ENCODE peak calls at places on chromosomes 2 and 18, in six cellular contexts. D is GM23338, H is PC-3, U is neural progenitor cell, K is HCT116, V is MM.1S. S is an unnamed sample.

GRCh38 chr2:112692914-112693313 is 27.9 kb upstream of the NT5DC4 start:
- DNase-seq in D (no peak), H (no peak), U (no peak), K (no peak), V (no peak), S (no peak)

GRCh38 chr2:152825834-152826233 is 107.4 kb downstream of the ARL6IP6 start:
- DNase-seq in D (no peak), H (no peak), U (no peak), K (no peak), V (no peak), S (no peak)

GRCh38 chr18:24837065-24837464 is 376.6 kb downstream of the HRH4 start:
- DNase-seq in D (no peak), H (peak; percentile 30), U (no peak), K (no peak), V (no peak), S (peak; percentile 12)

GRCh38 chr2:64311948-64312621 is 141.9 kb upstream of the LGALSL start:
- DNase-seq in D (peak; percentile 56), H (peak; percentile 88), U (peak; percentile 78), K (peak; percentile 71), V (no peak), S (peak; percentile 88)

GRCh38 chr2:36951574-36951973 is 14.8 kb downstream of the STRN start:
- DNase-seq in D (no peak), H (peak; percentile 79), U (no peak), K (no peak), V (no peak), S (no peak)

GRCh38 chr18:62617793-62618591 is 95.2 kb downstream of the ZCCHC2 start:
- DNase-seq in D (no peak), H (no peak), U (no peak), K (no peak), V (no peak), S (no peak)

GRCh38 chr2:81835318-81836000 is 1530.9 kb upstream of the LRRTM1 start:
- DNase-seq in D (no peak), H (peak; percentile 74), U (no peak), K (no peak), V (no peak), S (no peak)

GRCh38 chr2:175726213-175726612 is 275.9 kb downstream of the LNPK start:
- DNase-seq in D (no peak), H (peak; percentile 66), U (no peak), K (no peak), V (no peak), S (no peak)

GRCh38 chr2:223396993-223397392 is 205.2 kb downstream of the SCG2 start:
- DNase-seq in D (no peak), H (no peak), U (no peak), K (no peak), V (no peak), S (no peak)

GRCh38 chr2:232542715-232543467 is 3.4 kb downstream of the CHRNG start:
- DNase-seq in D (no peak), H (no peak), U (no peak), K (no peak), V (no peak), S (no peak)

GRCh38 chr2:120741514-120742448 is 6.1 kb downstream of the GLI2 start:
- DNase-seq in D (peak; percentile 59), H (peak; percentile 23), U (peak; percentile 91), K (no peak), V (no peak), S (no peak)

GRCh38 chr2:149064365-149064841 is 25.9 kb downstream of the LYPD6B start:
- DNase-seq in D (no peak), H (no peak), U (no peak), K (no peak), V (no peak), S (peak; percentile 35)

GRCh38 chr18:13641551-13642439 is 84.6 kb downstream of the FAM210A start:
- DNase-seq in D (peak; percentile 72), H (no peak), U (no peak), K (no peak), V (no peak), S (peak; percentile 43)

GRCh38 chr2:56199492-56199891 is 15.7 kb downstream of the CCDC85A start:
- DNase-seq in D (no peak), H (peak; percentile 19), U (no peak), K (no peak), V (no peak), S (no peak)

GRCh38 chr18:58196164-58196563 is 152.1 kb downstream of the NEDD4L start:
- DNase-seq in D (no peak), H (peak; percentile 75), U (no peak), K (no peak), V (no peak), S (no peak)

GRCh38 chr2:181876614-181877063 is 14.9 kb upstream of the ITPRID2 start:
- DNase-seq in D (no peak), H (peak; percentile 96), U (no peak), K (peak; percentile 99), V (no peak), S (peak; percentile 67)

DNA sequence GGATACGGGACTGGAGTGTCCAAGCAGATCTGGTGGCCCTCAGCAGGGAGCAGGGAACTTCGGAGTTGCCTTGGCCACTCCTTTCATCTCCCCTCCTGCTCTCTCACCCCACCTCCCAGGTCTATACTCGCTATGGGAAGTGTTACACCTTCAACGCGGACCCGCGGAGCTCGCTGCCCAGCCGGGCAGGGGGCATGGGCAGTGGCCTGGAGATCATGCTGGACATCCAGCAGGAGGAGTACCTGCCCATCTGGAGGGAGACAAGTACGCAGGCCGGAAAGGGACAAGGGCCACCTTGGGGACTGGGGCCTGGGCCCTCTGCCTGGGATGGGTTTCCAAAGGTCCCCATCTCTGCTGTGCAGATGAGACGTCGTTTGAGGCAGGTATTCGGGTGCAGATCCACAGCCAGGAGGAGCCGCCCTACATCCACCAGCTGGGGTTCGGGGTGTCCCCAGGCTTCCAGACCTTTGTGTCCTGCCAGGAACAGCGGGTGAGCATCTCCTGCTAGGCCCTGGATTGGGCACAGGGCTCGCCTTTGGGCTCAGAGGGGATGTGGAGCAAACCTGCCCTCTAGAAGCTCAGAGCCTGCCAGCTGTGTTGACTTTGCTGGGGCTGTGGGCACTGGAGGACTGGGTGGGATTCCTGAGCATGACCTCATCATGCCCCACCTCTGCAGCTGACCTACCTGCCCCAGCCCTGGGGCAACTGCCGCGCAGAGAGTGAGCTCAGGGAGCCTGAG is 11.8 kb downstream of the CHPF start:
- DNase-seq in D (no peak), H (no peak), U (no peak), K (no peak), V (no peak), S (no peak)
- TF ChIP-seq EZH2 in D (no peak), H (no peak), U (no peak), K (no peak), V (no peak), S (no peak)

GRCh38 chr2:132736059-132736458 is 66.1 kb upstream of the LYPD1 start:
- DNase-seq in D (no peak), H (no peak), U (no peak), K (no peak), V (no peak), S (no peak)

GRCh38 chr2:132731431-132731830 is 61.4 kb upstream of the LYPD1 start:
- DNase-seq in D (no peak), H (peak; percentile 22), U (no peak), K (no peak), V (no peak), S (no peak)

GRCh38 chr2:132729572-132729971 is 59.6 kb upstream of the LYPD1 start:
- DNase-seq in D (no peak), H (no peak), U (no peak), K (no peak), V (no peak), S (no peak)

GRCh38 chr2:132733119-132733518 is 63.1 kb upstream of the LYPD1 start:
- DNase-seq in D (no peak), H (no peak), U (no peak), K (no peak), V (no peak), S (no peak)
- TF ChIP-seq EZH2phosphoT487 in D (no peak), H (no peak), U (no peak), K (no peak), V (no peak), S (no peak)

DNA sequence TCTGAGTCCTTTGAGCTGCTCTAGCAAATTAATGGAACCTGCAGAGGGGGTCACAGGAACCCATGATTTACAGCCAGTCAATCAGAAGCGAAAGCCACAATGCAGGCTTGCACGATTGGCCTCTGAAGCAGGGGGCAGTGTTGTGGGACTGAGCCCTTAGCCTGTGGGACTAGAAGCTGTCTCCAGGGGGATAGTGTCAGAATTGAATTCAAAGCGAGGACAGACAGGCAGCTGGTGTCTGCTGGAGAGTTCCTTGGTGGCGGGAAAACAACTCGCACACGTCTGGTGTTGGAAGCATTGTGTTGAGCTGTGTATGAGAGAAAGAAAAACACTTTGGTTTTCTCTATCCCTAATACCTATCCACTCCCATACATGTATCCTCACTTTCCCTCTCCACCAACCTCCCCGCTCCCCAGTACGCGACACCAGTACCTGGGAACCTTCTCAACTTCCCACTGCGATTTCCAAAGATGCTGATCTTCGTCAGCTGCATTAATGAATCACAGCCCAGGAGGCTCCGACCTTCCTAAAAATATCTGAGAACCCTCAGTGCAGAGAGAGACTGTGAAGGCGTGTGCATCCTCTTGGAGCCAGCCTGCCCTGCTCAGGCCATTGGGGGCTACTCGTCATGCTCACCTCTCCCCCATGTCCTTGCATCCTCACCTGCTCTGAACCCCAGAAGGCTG is 88.2 kb downstream of the HS1BP3 start:
- DNase-seq in D (peak; percentile 42), H (no peak), U (peak; percentile 74), K (no peak), V (no peak), S (no peak)
- TF ChIP-seq CTCF in D (no peak), H (no peak), U (peak; percentile 49), K (no peak), V (no peak), S (peak; percentile 4)

GRCh38 chr18:9743200-9744016 is 35.3 kb downstream of the RAB31 start:
- DNase-seq in D (peak; percentile 32), H (peak; percentile 99), U (no peak), K (peak; percentile 96), V (no peak), S (peak; percentile 49)
- TF ChIP-seq EZH2 in D (no peak), H (no peak), U (no peak), K (no peak), V (no peak), S (no peak)

S was measured in hepatocyte.